ENCODE peak calls at places on chromosomes 2 and 18, in ten cellular contexts. O is fibroblast of pulmonary artery; G is ELR; W is DMS79; V is occipital lobe; Q is RKO; R is activated CD4-positive, alpha-beta memory T cell treated with anti-CD3 and anti-CD28 coated beads, Interleukin-2, amount 10 ng/mL, durations not matched to agents 7 days and 5 days; H is T follicular helper cell; J is WTC11; B is activated CD4-positive, alpha-beta T cell treated with anti-CD3 and anti-CD28 coated beads, Interleukin-2, amount 50 U/mL, for 4 hours. F is an unnamed sample.

GRCh38 chr2:82735336-82735735 is 1723.7 kb downstream of the SUCLG1 start:
- DNase-seq in O (no peak), G (no peak), W (no peak), V (no peak), Q (no peak), R (no peak), H (no peak), J (no peak), B (no peak), F (no peak)

GRCh38 chr2:161988589-161988988 is 85.4 kb downstream of the DPP4 start:
- DNase-seq in O (no peak), G (no peak), W (no peak), V (no peak), Q (no peak), R (no peak), H (no peak), J (peak), B (no peak), F (no peak)

GRCh38 chr2:185978634-185979405 is 240.2 kb downstream of the FSIP2 start:
- DNase-seq in O (peak), G (peak), W (no peak), V (no peak), Q (peak), R (no peak), H (no peak), J (no peak), B (no peak), F (no peak)

GRCh38 chr18:55403555-55403954 is 184.4 kb downstream of the TCF4 start:
- DNase-seq in O (no peak), G (no peak), W (no peak), V (no peak), Q (no peak), R (no peak), H (no peak), J (no peak), B (no peak), F (no peak)

GRCh38 chr18:21363411-21363810 is 121.4 kb downstream of the GREB1L start:
- DNase-seq in O (no peak), G (peak), W (no peak), V (no peak), Q (no peak), R (no peak), H (no peak), J (no peak), B (no peak), F (no peak)

GRCh38 chr18:70339915-70340314 is 51.1 kb downstream of the SOCS6 start:
- DNase-seq in O (no peak), G (no peak), W (no peak), V (no peak), Q (no peak), R (no peak), H (no peak), J (no peak), B (no peak), F (no peak)

GRCh38 chr2:241155936-241156335 is 5.7 kb downstream of the PPP1R7 start:
- DNase-seq in O (no peak), G (no peak), W (no peak), V (no peak), Q (no peak), R (no peak), H (no peak), J (no peak), B (no peak), F (no peak)

GRCh38 chr2:177078416-177078815 is 134.2 kb upstream of the HNRNPA3 start:
- DNase-seq in O (peak), G (no peak), W (no peak), V (peak), Q (no peak), R (no peak), H (no peak), J (no peak), B (no peak), F (no peak)

GRCh38 chr2:84986018-84986417 is 15.1 kb downstream of the KCMF1 start:
- DNase-seq in O (no peak), G (no peak), W (no peak), V (no peak), Q (no peak), R (no peak), H (no peak), J (no peak), B (no peak), F (no peak)